ENCODE peak calls at places on chromosomes 16 and 17, in eight cellular contexts. O, J, N, B, Y, M, R and D are unnamed samples.

GRCh38 chr17:48954300-48954755 is 9.7 kb upstream of the SNF8 start:
- DNase-seq in O (no peak), J (no peak), N (peak), B (peak), Y (peak), M (no peak), R (no peak), D (peak)

GRCh38 chr17:82683534-82683933 is 15.0 kb downstream of the RAB40B start:
- DNase-seq in O (no peak), J (no peak), N (no peak), B (no peak), Y (no peak), M (no peak), R (no peak), D (no peak)

GRCh38 chr16:4648917-4649316 is 24.3 kb downstream of the MGRN1 start:
- DNase-seq in O (no peak), J (no peak), N (no peak), B (no peak), Y (no peak), M (no peak), R (no peak), D (no peak)

GRCh38 chr16:62201911-62202310 is 165.7 kb upstream of the CDH8 start:
- DNase-seq in O (no peak), J (no peak), N (no peak), B (no peak), Y (no peak), M (no peak), R (no peak), D (no peak)

GRCh38 chr16:66809765-66810164 is 8.4 kb upstream of the TERB1 start:
- DNase-seq in O (no peak), J (no peak), N (no peak), B (no peak), Y (no peak), M (no peak), R (no peak), D (no peak)

GRCh38 chr16:81492307-81492706 is 47.7 kb downstream of the CMIP start:
- DNase-seq in O (no peak), J (no peak), N (no peak), B (no peak), Y (no peak), M (no peak), R (no peak), D (peak)

GRCh38 chr17:74360993-74361612 is 565 bp downstream of the BTBD17 start:
- DNase-seq in O (no peak), J (no peak), N (no peak), B (no peak), Y (no peak), M (no peak), R (no peak), D (no peak)

GRCh38 chr17:67413399-67413798 is 36.3 kb downstream of the PITPNC1 start:
- DNase-seq in O (no peak), J (no peak), N (no peak), B (no peak), Y (no peak), M (no peak), R (no peak), D (no peak)

GRCh38 chr16:85929259-85929704 is 30.3 kb downstream of the IRF8 start:
- DNase-seq in O (no peak), J (no peak), N (no peak), B (no peak), Y (no peak), M (no peak), R (no peak), D (no peak)

GRCh38 chr16:4390266-4391260 is 18.9 kb downstream of the VASN start:
- DNase-seq in O (no peak), J (no peak), N (no peak), B (no peak), Y (no peak), M (no peak), R (no peak), D (no peak)

GRCh38 chr17:81365148-81365600 is 30.1 kb upstream of the BAHCC1 start:
- DNase-seq in O (peak), J (no peak), N (peak), B (peak), Y (peak), M (no peak), R (peak), D (peak)

GRCh38 chr17:64448665-64449512 is at the start of gene MILR1:
- DNase-seq in O (peak), J (peak), N (peak), B (peak), Y (peak), M (no peak), R (no peak), D (peak)

GRCh38 chr17:38358586-38359513 is 7.2 kb downstream of the SOCS7 start:
- DNase-seq in O (peak), J (no peak), N (no peak), B (no peak), Y (no peak), M (no peak), R (peak), D (no peak)

GRCh38 chr17:69492410-69493071 is 78.0 kb downstream of the MAP2K6 start:
- DNase-seq in O (no peak), J (no peak), N (no peak), B (no peak), Y (peak), M (no peak), R (no peak), D (no peak)

GRCh38 chr16:15041260-15042011 is 14.4 kb downstream of the NTAN1 start:
- DNase-seq in O (peak), J (no peak), N (peak), B (peak), Y (no peak), M (no peak), R (peak), D (no peak)

GRCh38 chr16:50998411-50998810 is 152.7 kb downstream of the SALL1 start:
- DNase-seq in O (no peak), J (no peak), N (no peak), B (no peak), Y (no peak), M (no peak), R (no peak), D (no peak)

GRCh38 chr17:1532836-1533602 is 16.6 kb upstream of the INPP5K start:
- DNase-seq in O (no peak), J (no peak), N (no peak), B (peak), Y (no peak), M (no peak), R (no peak), D (no peak)

GRCh38 chr17:64148017-64148631 is 18.2 kb upstream of the ERN1 start:
- DNase-seq in O (no peak), J (no peak), N (no peak), B (no peak), Y (no peak), M (no peak), R (no peak), D (peak)

GRCh38 chr17:82658331-82658730 is 10.1 kb upstream of the WDR45B start:
- DNase-seq in O (no peak), J (no peak), N (no peak), B (no peak), Y (no peak), M (no peak), R (no peak), D (no peak)

GRCh38 chr17:48012151-48012520 is 25.5 kb downstream of the COPZ2 start:
- DNase-seq in O (no peak), J (no peak), N (peak), B (peak), Y (no peak), M (peak), R (no peak), D (peak)

GRCh38 chr16:72721981-72722380 is 325.9 kb downstream of the ZFHX3 start:
- DNase-seq in O (no peak), J (no peak), N (no peak), B (peak), Y (no peak), M (no peak), R (no peak), D (no peak)

GRCh38 chr17:1123397-1124237 is 56.2 kb downstream of the ABR start:
- DNase-seq in O (no peak), J (no peak), N (no peak), B (no peak), Y (no peak), M (no peak), R (no peak), D (no peak)

GRCh38 chr17:57811633-57812280 is 38.1 kb downstream of the MRPS23 start:
- DNase-seq in O (no peak), J (no peak), N (no peak), B (peak), Y (peak), M (no peak), R (no peak), D (no peak)

GRCh38 chr16:85563515-85564276 is 49.4 kb upstream of the GSE1 start:
- DNase-seq in O (no peak), J (no peak), N (peak), B (peak), Y (no peak), M (no peak), R (no peak), D (peak)

GRCh38 chr17:193841-194806 is 12.7 kb upstream of the DOC2B start:
- DNase-seq in O (no peak), J (no peak), N (no peak), B (no peak), Y (no peak), M (no peak), R (no peak), D (no peak)

GRCh38 chr17:17153071-17153470 is 53.1 kb downstream of the PLD6 start:
- DNase-seq in O (no peak), J (no peak), N (no peak), B (no peak), Y (no peak), M (no peak), R (no peak), D (no peak)

GRCh38 chr16:48210747-48211146 is 33.4 kb upstream of the LONP2 start:
- DNase-seq in O (peak), J (no peak), N (no peak), B (no peak), Y (no peak), M (no peak), R (peak), D (no peak)

GRCh38 chr17:14373587-14374259 is 72.8 kb downstream of the HS3ST3B1 start:
- DNase-seq in O (no peak), J (no peak), N (no peak), B (no peak), Y (no peak), M (no peak), R (no peak), D (no peak)

GRCh38 chr17:28626818-28627217 is 12.8 kb upstream of the RSKR start:
- DNase-seq in O (no peak), J (no peak), N (no peak), B (no peak), Y (no peak), M (no peak), R (no peak), D (no peak)

GRCh38 chr16:85423186-85423550 is 190.0 kb upstream of the GSE1 start:
- DNase-seq in O (no peak), J (no peak), N (no peak), B (no peak), Y (no peak), M (no peak), R (no peak), D (no peak)

GRCh38 chr16:84303023-84303422 is 8.3 kb downstream of the WFDC1 start:
- DNase-seq in O (no peak), J (no peak), N (peak), B (no peak), Y (no peak), M (no peak), R (no peak), D (no peak)
- TF ChIP-seq POLR2AphosphoS5 in O (no peak), J (no peak), N (peak), B (no peak), Y (no peak), M (no peak), R (peak), D (no peak)

GRCh38 chr17:72151565-72152391 is 31.0 kb downstream of the SOX9 start:
- DNase-seq in O (peak), J (no peak), N (peak), B (peak), Y (peak), M (no peak), R (peak), D (no peak)
- TF ChIP-seq POLR2AphosphoS5 in O (peak), J (no peak), N (no peak), B (no peak), Y (peak), M (no peak), R (peak), D (no peak)

DNA sequence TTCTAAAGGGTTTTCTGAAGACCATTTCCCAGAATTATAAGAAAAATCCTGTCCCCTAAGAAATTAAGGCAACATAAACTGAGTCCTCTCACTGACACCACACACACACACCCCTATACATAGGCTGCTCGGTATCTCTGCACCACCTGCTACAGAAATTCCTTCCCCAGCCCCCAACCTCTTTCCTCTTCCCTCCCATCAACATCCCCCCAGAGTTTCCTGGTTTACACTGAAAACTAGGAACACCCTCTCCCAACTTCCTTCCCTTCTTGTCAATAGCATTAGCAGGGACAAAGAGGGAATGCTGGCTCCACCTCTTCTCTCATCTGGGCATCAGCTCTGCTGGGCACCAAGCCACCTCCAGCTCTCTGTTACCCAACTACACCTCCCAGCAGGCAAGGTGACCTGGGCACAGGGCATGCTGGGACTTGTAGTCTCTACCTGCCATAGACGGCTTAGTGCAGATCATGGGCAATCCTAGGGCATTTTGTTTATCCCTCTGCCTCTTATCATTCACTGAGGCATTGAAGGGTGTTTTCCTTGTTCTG is 15.7 kb downstream of the CAVIN1 start:
- DNase-seq in O (peak), J (no peak), N (peak), B (peak), Y (no peak), M (peak), R (peak), D (peak)
- TF ChIP-seq POLR2AphosphoS5 in O (peak), J (no peak), N (no peak), B (no peak), Y (no peak), M (no peak), R (peak), D (peak)

GRCh38 chr16:31105677-31106213 is 2.4 kb upstream of the BCKDK start:
- DNase-seq in O (peak), J (no peak), N (peak), B (peak), Y (no peak), M (peak), R (peak), D (peak)
- TF ChIP-seq POLR2AphosphoS5 in O (peak), J (no peak), N (peak), B (no peak), Y (peak), M (peak), R (peak), D (no peak)

DNA sequence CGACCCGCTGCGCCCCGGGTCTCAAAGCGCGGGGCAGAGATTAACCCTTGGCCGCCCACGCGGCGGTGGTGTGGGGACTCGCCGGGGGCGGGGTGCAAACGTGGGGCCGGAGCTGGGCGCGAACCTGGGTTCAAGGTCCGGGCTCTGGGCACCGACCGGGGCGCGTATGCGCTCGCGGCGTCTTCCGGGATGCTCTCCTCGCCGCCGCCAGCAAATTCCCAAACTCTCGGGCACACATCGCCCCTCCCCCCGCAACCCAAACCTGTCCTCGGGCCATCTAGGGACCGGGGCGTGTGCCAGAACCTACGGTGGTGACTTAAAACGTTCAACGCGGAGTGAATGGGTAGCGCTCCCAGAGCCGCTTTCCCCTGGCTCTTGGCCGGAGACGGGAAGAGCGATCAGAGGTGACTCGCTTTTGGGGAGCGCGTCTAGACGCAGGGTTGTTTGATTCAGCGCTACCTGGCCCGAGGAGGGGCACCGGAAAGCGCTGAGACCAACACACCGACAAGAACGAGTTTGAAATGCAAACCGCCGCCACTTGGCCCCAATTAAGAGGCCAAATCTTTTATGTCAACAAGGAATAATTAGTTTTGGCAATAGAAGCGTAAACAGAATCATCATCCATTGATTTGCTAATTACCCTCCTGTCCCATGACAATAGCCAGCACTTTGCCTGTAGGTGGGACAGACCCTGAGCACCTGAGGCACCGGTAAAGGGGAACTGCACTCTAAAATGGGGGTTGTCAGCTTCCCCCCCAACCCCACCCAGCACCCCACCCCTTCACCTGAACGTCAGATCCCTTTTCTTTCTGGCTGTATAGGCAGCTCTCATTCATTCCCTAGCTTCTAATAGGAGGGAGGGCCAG is 46.2 kb downstream of the WNT3 start:
- DNase-seq in O (no peak), J (no peak), N (peak), B (no peak), Y (no peak), M (no peak), R (no peak), D (peak)
- TF ChIP-seq POLR2AphosphoS5 in O (no peak), J (no peak), N (no peak), B (no peak), Y (no peak), M (no peak), R (peak), D (no peak)

GRCh38 chr17:7839199-7839889 is 5.3 kb downstream of the KDM6B start:
- DNase-seq in O (no peak), J (no peak), N (peak), B (no peak), Y (no peak), M (no peak), R (no peak), D (no peak)
- TF ChIP-seq POLR2AphosphoS5 in O (no peak), J (no peak), N (peak), B (no peak), Y (peak), M (no peak), R (peak), D (no peak)

GRCh38 chr16:87406495-87407088 is 14.5 kb downstream of the MAP1LC3B start:
- DNase-seq in O (no peak), J (no peak), N (no peak), B (no peak), Y (no peak), M (no peak), R (no peak), D (no peak)

GRCh38 chr16:87409781-87410180 is 17.6 kb downstream of the MAP1LC3B start:
- DNase-seq in O (no peak), J (no peak), N (no peak), B (no peak), Y (no peak), M (no peak), R (no peak), D (no peak)

GRCh38 chr16:87404764-87405625 is 12.9 kb downstream of the MAP1LC3B start:
- DNase-seq in O (no peak), J (no peak), N (no peak), B (no peak), Y (no peak), M (no peak), R (no peak), D (no peak)

GRCh38 chr16:87409153-87409552 is 17.0 kb downstream of the MAP1LC3B start:
- DNase-seq in O (no peak), J (no peak), N (no peak), B (no peak), Y (no peak), M (no peak), R (no peak), D (no peak)

DNA sequence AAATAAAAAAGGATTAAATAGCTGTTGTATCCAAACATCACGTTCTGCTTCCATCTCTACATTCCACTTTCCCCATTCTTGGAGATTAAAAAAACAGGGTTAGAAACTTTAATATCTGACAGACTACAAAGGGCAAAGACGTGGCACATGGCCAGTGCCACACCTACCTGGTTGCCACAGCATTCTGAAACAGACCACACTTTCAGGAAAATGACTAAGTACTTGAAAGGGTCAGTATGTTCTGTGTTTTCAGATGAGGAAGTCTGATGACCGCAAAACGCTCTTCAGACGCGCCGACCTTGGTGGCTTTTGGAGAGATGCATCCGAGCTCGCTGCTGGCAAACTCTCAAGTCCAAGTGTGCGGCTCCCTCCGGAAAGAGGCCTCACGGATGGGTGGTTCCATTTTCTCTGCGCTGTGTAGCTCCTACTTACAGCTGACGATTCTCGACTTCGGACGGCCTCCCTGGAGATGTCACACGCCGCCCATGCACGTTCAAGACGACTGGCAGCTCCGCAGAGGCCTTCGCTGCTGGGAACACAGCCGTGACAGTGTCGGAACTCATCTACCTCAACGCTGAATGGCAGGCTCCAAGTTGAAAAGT is 15.5 kb downstream of the MAP1LC3B start:
- DNase-seq in O (peak), J (peak), N (peak), B (no peak), Y (peak), M (no peak), R (no peak), D (peak)
- TF ChIP-seq POLR2AphosphoS5 in O (peak), J (no peak), N (peak), B (no peak), Y (peak), M (no peak), R (no peak), D (peak)

GRCh38 chr16:1527836-1528811 is 5.3 kb upstream of the TMEM204 start:
- DNase-seq in O (no peak), J (no peak), N (no peak), B (peak), Y (no peak), M (no peak), R (no peak), D (peak)
- TF ChIP-seq POLR2AphosphoS5 in O (no peak), J (no peak), N (no peak), B (no peak), Y (no peak), M (no peak), R (no peak), D (no peak)

GRCh38 chr17:78116411-78116810 is 12.1 kb downstream of the TMC6 start:
- DNase-seq in O (no peak), J (no peak), N (no peak), B (no peak), Y (no peak), M (no peak), R (no peak), D (no peak)
- TF ChIP-seq POLR2AphosphoS5 in O (no peak), J (no peak), N (no peak), B (no peak), Y (no peak), M (no peak), R (no peak), D (no peak)

GRCh38 chr17:7887482-7888183 is 956 bp upstream of the CHD3 start:
- DNase-seq in O (peak), J (peak), N (peak), B (peak), Y (peak), M (peak), R (peak), D (peak)
- TF ChIP-seq POLR2AphosphoS5 in O (peak), J (no peak), N (peak), B (no peak), Y (peak), M (peak), R (peak), D (peak)